ENCODE peak calls at places on chromosome 22, in seven cellular contexts. K, N, Y, W, C, U and D are unnamed samples.

GRCh38 chr22:41240377-41241132 is at the start of gene CHADL:
- DNase-seq in U (no peak), Y (no peak), N (no peak), W (no peak), C (no peak), K (no peak), D (no peak)

GRCh38 chr22:25081409-25081824 is 118.2 kb upstream of the CRYBB3 start:
- DNase-seq in C (no peak), Y (peak), W (peak), U (no peak), K (peak), N (peak), D (no peak)

GRCh38 chr22:16954060-16954403 is 54.0 kb downstream of the GAB4 start:
- DNase-seq in Y (no peak), U (no peak), C (no peak), K (no peak), W (no peak), N (no peak), D (peak)

GRCh38 chr22:30609260-30610185 is 2.5 kb downstream of the TCN2 start:
- DNase-seq in K (peak), W (peak), U (no peak), N (no peak), C (peak), Y (peak), D (no peak)

GRCh38 chr22:43894122-43894521 is 2.3 kb upstream of the PNPLA5 start:
- DNase-seq in Y (no peak), U (peak), N (no peak), K (no peak), W (no peak), C (no peak), D (no peak)

GRCh38 chr22:24768537-24769374 is 5.8 kb downstream of the PIWIL3 start:
- DNase-seq in C (peak), N (peak), W (peak), Y (peak), U (no peak), K (peak), D (peak)

GRCh38 chr22:40111451-40111850 is 66.3 kb upstream of the TNRC6B start:
- DNase-seq in U (no peak), C (no peak), K (no peak), N (no peak), W (no peak), Y (no peak), D (no peak)

GRCh38 chr22:25420925-25421904 is 143.3 kb upstream of the GRK3 start:
- DNase-seq in W (peak), N (no peak), K (no peak), U (no peak), C (no peak), Y (no peak), D (no peak)

GRCh38 chr22:33255781-33256180 is 197.6 kb upstream of the SYN3 start:
- DNase-seq in U (no peak), Y (no peak), N (no peak), C (no peak), K (no peak), W (no peak), D (no peak)

GRCh38 chr22:50253941-50254340 is 2.9 kb upstream of the HDAC10 start:
- DNase-seq in C (no peak), U (no peak), W (no peak), Y (no peak), K (no peak), N (no peak), D (no peak)
- TF ChIP-seq POLR2A in C (no peak), U (no peak), W (no peak), Y (no peak), K (no peak), N (no peak), D (no peak)

GRCh38 chr22:38927033-38927789 is 30.2 kb upstream of the APOBEC3A start:
- DNase-seq in Y (peak), U (peak), C (peak), W (peak), K (peak), N (peak), D (peak)

GRCh38 chr22:38923463-38924196 is 33.8 kb upstream of the APOBEC3A start:
- DNase-seq in W (no peak), C (peak), Y (peak), N (peak), K (peak), U (no peak), D (peak)

GRCh38 chr22:38925571-38926041 is 31.8 kb upstream of the APOBEC3A start:
- DNase-seq in W (no peak), C (no peak), N (no peak), K (peak), U (no peak), Y (no peak), D (peak)

GRCh38 chr22:38921801-38922200 is 35.6 kb upstream of the APOBEC3A start:
- DNase-seq in K (no peak), Y (no peak), C (no peak), U (no peak), N (no peak), W (peak), D (no peak)

DNA sequence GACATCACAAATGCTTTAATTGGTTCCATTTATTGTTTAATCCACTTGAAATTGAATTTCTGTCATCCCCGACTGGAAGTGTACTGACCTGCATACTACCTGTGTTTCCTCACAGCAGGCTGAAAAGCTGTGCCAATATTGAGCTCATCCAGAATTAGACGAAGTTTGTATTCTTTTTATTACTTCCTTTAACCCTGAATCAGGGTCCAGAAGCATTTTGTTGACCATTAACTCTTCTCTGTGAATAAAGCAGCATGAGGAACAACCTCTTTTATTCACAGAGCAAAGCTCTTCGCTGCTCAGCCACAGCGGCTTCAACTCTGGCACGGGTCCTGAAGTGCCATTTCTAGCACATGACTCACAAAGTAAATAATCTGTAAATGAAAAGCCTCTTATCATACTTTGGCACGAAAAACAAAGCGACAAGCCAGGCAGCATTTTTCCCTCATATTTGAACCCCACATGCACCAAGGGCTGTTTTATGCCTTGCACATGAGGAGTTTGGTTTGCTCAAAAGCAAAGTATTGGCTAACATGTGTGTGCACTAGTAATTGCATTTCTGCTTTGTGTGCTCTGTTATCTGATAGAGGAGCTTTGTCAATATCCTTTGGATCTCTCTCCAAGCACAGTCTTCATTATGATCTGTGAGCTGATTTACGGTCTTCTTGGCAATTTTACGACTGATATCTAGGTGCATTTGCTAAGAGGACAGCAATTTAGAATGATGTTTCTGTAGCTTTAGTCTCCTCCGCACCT is 33.0 kb upstream of the APOBEC3A start:
- DNase-seq in W (no peak), N (peak), K (peak), C (peak), Y (peak), U (no peak), D (peak)
- H3K4me3 ChIP-seq in W (no peak), N (no peak), K (peak), C (no peak), Y (peak), U (no peak), D (no peak)

GRCh38 chr22:45485271-45485670 is 17.4 kb upstream of the FBLN1 start:
- DNase-seq in U (no peak), N (no peak), Y (no peak), C (peak), K (no peak), W (no peak), D (no peak)
- TF ChIP-seq POLR2A in U (no peak), N (no peak), Y (no peak), C (no peak), K (no peak), W (no peak), D (no peak)

DNA sequence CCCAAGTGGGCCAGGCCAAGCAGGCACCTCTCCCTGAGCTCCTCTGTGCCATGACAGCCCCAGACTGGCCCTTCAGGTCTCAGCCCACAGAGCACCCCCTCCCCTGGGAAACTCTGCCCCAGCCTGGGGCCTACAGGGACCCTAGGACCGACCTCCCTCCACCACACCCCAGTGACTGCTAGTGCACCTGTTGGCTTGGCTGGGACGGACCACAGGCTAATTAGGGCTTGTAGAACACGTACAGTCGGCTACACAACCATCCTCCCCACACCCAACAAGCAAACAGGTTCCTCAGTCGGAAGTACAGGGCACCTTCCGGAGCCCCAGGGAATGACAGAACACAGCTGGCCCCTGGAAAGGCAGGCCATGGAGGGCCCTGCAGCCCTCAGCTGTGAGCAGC is 4.3 kb downstream of the SBF1 start:
- DNase-seq in C (no peak), W (peak), K (no peak), U (no peak), Y (no peak), N (no peak), D (no peak)
- H3K4me3 ChIP-seq in C (no peak), W (peak), K (no peak), U (no peak), Y (no peak), N (no peak), D (no peak)

GRCh38 chr22:27214691-27215090 is 557.3 kb downstream of the MIAT start:
- DNase-seq in Y (no peak), U (no peak), W (no peak), C (no peak), K (no peak), N (no peak), D (no peak)

GRCh38 chr22:27212081-27212480 is 554.7 kb downstream of the MIAT start:
- DNase-seq in C (no peak), W (no peak), Y (no peak), K (no peak), N (no peak), U (no peak), D (peak)

GRCh38 chr22:27213291-27213690 is 555.9 kb downstream of the MIAT start:
- DNase-seq in N (no peak), U (no peak), K (no peak), Y (no peak), C (no peak), W (no peak), D (peak)

GRCh38 chr22:27213766-27214581 is 556.6 kb downstream of the MIAT start:
- DNase-seq in W (no peak), Y (no peak), K (peak), U (no peak), C (peak), N (peak), D (peak)

DNA sequence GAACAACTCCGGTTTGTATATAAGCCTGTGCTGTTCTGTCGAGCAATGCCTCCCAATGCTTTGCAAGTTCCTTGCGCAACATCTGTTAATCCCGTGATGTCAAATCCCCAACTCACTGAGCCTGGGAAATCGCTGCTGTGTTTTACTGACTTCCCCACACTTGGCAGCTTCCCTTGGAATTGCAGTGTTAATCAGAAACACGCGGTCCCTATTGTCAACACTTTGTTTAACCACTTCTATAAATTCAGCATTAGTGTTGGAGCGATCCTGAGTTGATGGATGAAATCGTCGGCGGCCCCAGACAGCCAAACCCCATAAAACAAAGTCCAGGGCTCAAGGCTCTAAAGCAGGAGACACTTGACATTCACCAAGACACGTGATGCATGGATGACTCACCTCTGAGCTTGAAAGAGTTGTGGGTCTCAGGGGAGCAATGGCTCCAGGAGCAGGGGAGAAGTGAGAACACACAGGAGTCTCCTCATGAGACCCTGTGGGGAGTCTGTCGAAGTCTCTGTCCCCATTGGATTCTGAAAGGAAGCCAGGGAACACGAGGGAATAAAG is 555.3 kb downstream of the MIAT start:
- DNase-seq in C (peak), U (no peak), Y (peak), W (peak), N (peak), K (peak), D (peak)
- TF ChIP-seq POLR2A in C (no peak), U (no peak), Y (no peak), W (no peak), N (no peak), K (no peak), D (no peak)

GRCh38 chr22:20865869-20866445 is 7.2 kb downstream of the SNAP29 start:
- DNase-seq in N (no peak), W (no peak), C (no peak), K (no peak), Y (no peak), U (no peak), D (no peak)

GRCh38 chr22:20868225-20868944 is 9.6 kb downstream of the SNAP29 start:
- DNase-seq in N (no peak), W (no peak), Y (no peak), K (peak), U (no peak), C (no peak), D (no peak)

GRCh38 chr22:20867179-20868099 is 8.6 kb downstream of the SNAP29 start:
- DNase-seq in N (no peak), U (no peak), Y (no peak), C (peak), K (peak), W (peak), D (no peak)

GRCh38 chr22:20865331-20865730 is 6.5 kb downstream of the SNAP29 start:
- DNase-seq in Y (no peak), N (no peak), C (no peak), U (no peak), W (no peak), K (no peak), D (no peak)

GRCh38 chr22:20866716-20867115 is 7.9 kb downstream of the SNAP29 start:
- DNase-seq in W (no peak), K (peak), C (no peak), N (no peak), Y (no peak), U (no peak), D (no peak)
- H3K4me3 ChIP-seq in W (no peak), K (no peak), C (no peak), N (no peak), Y (no peak), U (no peak), D (no peak)

GRCh38 chr22:23713696-23714595 is 23.1 kb downstream of the RGL4 start:
- DNase-seq in C (no peak), K (no peak), W (no peak), N (no peak), U (no peak), Y (no peak), D (no peak)

GRCh38 chr22:23715811-23716355 is 25.1 kb downstream of the RGL4 start:
- DNase-seq in K (no peak), U (peak), W (no peak), N (no peak), C (peak), Y (no peak), D (no peak)

GRCh38 chr22:23718371-23719165 is 27.8 kb downstream of the RGL4 start:
- DNase-seq in Y (no peak), C (no peak), W (no peak), K (no peak), N (no peak), U (no peak), D (no peak)

GRCh38 chr22:23714596-23715588 is 24.1 kb downstream of the RGL4 start:
- DNase-seq in C (no peak), K (no peak), U (no peak), W (no peak), Y (no peak), N (no peak), D (no peak)

DNA sequence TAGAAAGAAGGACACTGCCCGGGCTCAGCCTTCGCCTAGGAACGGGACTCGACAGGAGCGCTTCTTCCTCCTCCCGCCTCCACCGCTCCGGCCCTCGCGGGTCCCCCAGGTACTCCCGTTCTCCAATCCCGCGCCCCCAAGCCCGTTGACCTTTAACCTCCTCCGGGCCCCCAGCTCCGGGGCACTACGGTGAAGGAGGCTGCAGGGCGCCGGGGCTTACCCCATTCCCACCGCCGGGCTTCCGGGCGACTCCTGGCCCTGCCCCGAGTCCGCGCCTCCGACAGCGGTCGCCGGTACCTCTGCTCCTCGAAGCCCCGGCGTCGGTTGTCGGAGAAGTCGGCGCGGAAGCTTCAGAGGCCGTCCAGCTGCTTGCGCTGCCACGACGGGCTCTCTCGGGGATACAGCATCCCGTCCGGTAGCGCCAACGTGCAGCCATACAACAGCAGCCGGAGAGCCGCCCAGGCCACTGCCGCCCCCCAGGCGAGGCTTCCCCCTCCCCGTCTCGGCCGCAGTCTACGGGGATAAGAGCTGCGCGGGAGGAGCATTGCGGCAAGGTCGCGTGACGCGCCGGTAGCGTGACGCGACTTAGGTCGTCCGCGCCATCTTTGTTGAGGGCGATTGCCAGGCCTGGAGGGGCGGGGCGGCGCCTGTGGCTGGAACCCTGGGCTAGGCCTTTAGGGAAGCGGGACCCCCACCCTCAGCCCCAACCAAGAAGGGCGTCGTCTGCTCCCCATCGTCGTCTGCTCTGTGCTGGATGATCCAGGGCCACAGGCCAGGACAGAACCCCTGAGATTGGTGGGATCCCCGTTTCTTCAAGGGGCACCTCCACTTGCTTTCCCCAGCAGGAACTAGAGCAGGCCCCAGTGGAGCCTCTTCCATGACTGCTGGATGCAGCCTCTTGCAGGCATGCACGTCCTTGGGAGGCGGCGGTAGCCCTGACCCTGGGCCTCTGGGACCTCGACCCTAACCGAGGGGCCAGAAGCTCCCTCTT is 26.3 kb downstream of the RGL4 start:
- DNase-seq in Y (peak), U (peak), K (peak), W (peak), C (peak), N (peak), D (peak)
- TF ChIP-seq POLR2A in Y (peak), U (no peak), K (peak), W (peak), C (peak), N (peak), D (no peak)

DNA sequence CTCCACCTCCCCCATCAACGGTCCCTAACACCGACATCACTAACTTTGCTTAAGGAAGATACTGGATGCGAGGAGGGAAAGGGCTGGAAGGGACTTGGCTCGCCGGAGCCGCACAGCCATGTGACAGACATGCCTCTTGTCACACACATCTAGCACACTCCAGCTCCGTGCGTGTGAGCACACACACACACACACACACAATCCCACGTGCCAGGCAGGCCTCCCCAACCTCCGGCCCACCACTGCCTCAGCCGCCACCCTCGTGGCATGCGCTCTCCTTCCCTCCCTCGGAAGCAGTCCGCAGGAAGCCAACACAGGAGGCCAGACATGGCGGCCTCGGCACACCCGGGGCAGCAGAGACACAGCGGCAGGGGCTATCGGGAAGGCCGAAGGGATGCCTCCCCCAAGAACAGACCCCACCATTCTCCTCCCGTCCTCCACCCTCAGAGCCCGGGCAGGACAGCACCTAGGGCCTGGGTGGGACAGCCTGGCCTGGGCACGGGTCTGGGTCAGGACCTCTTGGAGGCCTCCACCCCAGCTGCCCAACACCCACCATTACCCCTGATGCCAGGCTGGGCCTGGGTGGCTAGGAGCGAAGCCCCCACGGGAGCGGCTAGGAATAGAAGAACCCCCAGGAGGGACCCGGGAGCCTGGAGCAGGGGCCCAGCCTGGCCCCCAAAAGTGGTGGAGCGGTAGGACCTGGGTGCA is 1.0 kb downstream of the MFNG start:
- DNase-seq in C (no peak), N (no peak), K (no peak), U (peak), Y (no peak), W (no peak), D (no peak)
- H3K4me3 ChIP-seq in C (peak), N (no peak), K (no peak), U (peak), Y (no peak), W (no peak), D (peak)